ENCODE peak calls at places on chromosomes 16 and 17, in ten cellular contexts. V is osteocyte; J is CD8-positive, alpha-beta T cell; F is uterus; U is mammary epithelial cell; X is endothelial cell; M is endodermal cell; T is A549; H is MM.1S; R is stomach. Q is an unnamed sample.

GRCh38 chr17:44222112-44222869 is 2.8 kb upstream of the UBTF start:
- DNase-seq in H (peak), M (peak), J (no peak), X (peak), V (peak), U (peak), T (peak), R (peak), F (peak), Q (peak)

GRCh38 chr17:6711081-6711674 is 2.0 kb downstream of the SLC13A5 start:
- DNase-seq in T (no peak), H (no peak), U (no peak), V (peak), R (peak), F (no peak), J (no peak), M (peak), X (no peak), Q (peak)

GRCh38 chr17:7552621-7553051 is 3.8 kb downstream of the TNFSF12 start:
- DNase-seq in X (no peak), V (no peak), F (no peak), J (no peak), H (peak), M (no peak), U (no peak), R (no peak), T (no peak), Q (no peak)

GRCh38 chr16:84552135-84552534 is 47.7 kb upstream of the MEAK7 start:
- DNase-seq in T (no peak), F (no peak), J (no peak), X (no peak), R (no peak), M (no peak), V (no peak), H (no peak), U (peak), Q (no peak)

GRCh38 chr16:11321662-11322061 is 23.6 kb upstream of the RMI2 start:
- DNase-seq in U (no peak), F (no peak), R (no peak), H (no peak), T (no peak), J (no peak), X (no peak), M (no peak), V (no peak), Q (no peak)

GRCh38 chr16:81755915-81756644 is 23.0 kb upstream of the PLCG2 start:
- DNase-seq in V (no peak), U (no peak), J (no peak), X (peak), F (peak), H (no peak), T (no peak), M (no peak), R (no peak), Q (no peak)

GRCh38 chr16:65702707-65703402 is 581.0 kb upstream of the CDH11 start:
- DNase-seq in T (no peak), R (no peak), F (no peak), V (no peak), U (no peak), M (no peak), J (no peak), X (no peak), H (no peak), Q (no peak)

GRCh38 chr17:76442341-76443338 is 10.3 kb downstream of the UBE2O start:
- DNase-seq in M (peak), V (no peak), T (no peak), J (no peak), F (no peak), H (no peak), R (no peak), X (no peak), U (no peak), Q (no peak)

GRCh38 chr17:77002103-77003045 is 134.2 kb downstream of the MGAT5B start:
- DNase-seq in J (no peak), X (no peak), R (no peak), H (no peak), V (no peak), T (peak), U (peak), M (peak), F (no peak), Q (peak)

GRCh38 chr17:73203135-73203787 is 10.4 kb downstream of the COG1 start:
- DNase-seq in R (peak), F (peak), V (no peak), M (no peak), H (no peak), X (no peak), J (no peak), U (no peak), T (no peak), Q (no peak)

GRCh38 chr17:57915532-57915931 is 39.7 kb downstream of the CUEDC1 start:
- DNase-seq in U (no peak), R (no peak), T (no peak), M (peak), X (no peak), F (no peak), V (no peak), H (no peak), J (no peak), Q (no peak)

GRCh38 chr17:869067-869466 is 86.9 kb downstream of the MRM3 start:
- DNase-seq in H (no peak), F (peak), M (no peak), T (no peak), R (peak), U (no peak), X (no peak), J (no peak), V (no peak), Q (no peak)

GRCh38 chr16:86338403-86339115 is 171.8 kb upstream of the FOXF1 start:
- DNase-seq in F (no peak), J (no peak), M (no peak), H (no peak), X (no peak), U (no peak), R (no peak), V (no peak), T (no peak), Q (no peak)

GRCh38 chr16:49701867-49702494 is 153.9 kb downstream of the ZNF423 start:
- DNase-seq in R (no peak), X (no peak), U (no peak), H (no peak), F (peak), T (no peak), J (no peak), M (peak), V (no peak), Q (no peak)

GRCh38 chr17:37094391-37094790 is 145.6 kb downstream of the AATF start:
- DNase-seq in M (no peak), V (no peak), F (no peak), U (no peak), J (no peak), T (no peak), X (no peak), H (no peak), R (no peak), Q (no peak)

GRCh38 chr17:40542562-40543411 is 22.5 kb downstream of the CCR7 start:
- DNase-seq in X (no peak), M (peak), F (peak), U (peak), H (no peak), R (peak), T (peak), V (peak), J (no peak), Q (peak)

GRCh38 chr16:66895999-66896398 is 15.7 kb downstream of the PDP2 start:
- DNase-seq in M (no peak), U (peak), J (no peak), V (no peak), F (no peak), H (no peak), X (no peak), R (no peak), T (no peak), Q (no peak)

GRCh38 chr17:64123114-64123513 is 6.8 kb downstream of the ERN1 start:
- DNase-seq in H (no peak), R (no peak), X (no peak), F (no peak), T (no peak), J (no peak), M (peak), V (no peak), U (no peak), Q (no peak)

GRCh38 chr16:68470461-68471150 is 22.3 kb upstream of the SMPD3 start:
- DNase-seq in T (no peak), F (no peak), R (no peak), M (peak), J (no peak), X (no peak), V (no peak), U (no peak), H (peak), Q (no peak)

GRCh38 chr16:87468550-87468949 is 24.3 kb downstream of the ZCCHC14 start:
- DNase-seq in V (no peak), H (no peak), R (no peak), U (no peak), X (no peak), M (no peak), J (no peak), T (no peak), F (no peak), Q (no peak)

GRCh38 chr17:80773243-80773991 is 218.2 kb upstream of the CHMP6 start:
- DNase-seq in J (no peak), F (peak), R (no peak), T (no peak), V (no peak), U (no peak), M (peak), H (no peak), X (no peak), Q (no peak)

GRCh38 chr17:80272366-80272765 is 11.7 kb downstream of the RNF213 start:
- DNase-seq in R (no peak), F (no peak), X (no peak), H (no peak), M (no peak), V (no peak), T (no peak), U (no peak), J (no peak), Q (no peak)

GRCh38 chr16:1691276-1691675 is 13.2 kb downstream of the JPT2 start:
- DNase-seq in T (no peak), H (no peak), M (no peak), V (no peak), U (peak), F (no peak), X (no peak), J (no peak), R (no peak), Q (peak)

GRCh38 chr16:75506567-75506966 is 11.3 kb upstream of the CHST6 start:
- DNase-seq in H (no peak), J (no peak), T (peak), X (no peak), M (no peak), F (no peak), R (no peak), V (no peak), U (peak), Q (peak)

GRCh38 chr17:50758524-50758923 is 8.8 kb downstream of the ANKRD40CL start:
- DNase-seq in M (peak), J (no peak), R (no peak), X (no peak), V (no peak), F (no peak), U (no peak), H (no peak), T (no peak), Q (no peak)

GRCh38 chr17:61997649-61998048 is 67.4 kb downstream of the MED13 start:
- DNase-seq in T (no peak), J (no peak), X (no peak), R (no peak), F (no peak), U (peak), V (no peak), H (no peak), M (no peak), Q (peak)

GRCh38 chr16:9331503-9331902 is 240.1 kb downstream of the HAPSTR1 start:
- DNase-seq in U (no peak), T (no peak), M (no peak), H (no peak), F (no peak), X (no peak), R (no peak), V (no peak), J (no peak), Q (no peak)

GRCh38 chr16:85033153-85033552 is 5.6 kb downstream of the KIAA0513 start:
- DNase-seq in J (no peak), H (no peak), X (no peak), M (peak), U (no peak), R (no peak), V (no peak), F (no peak), T (no peak), Q (no peak)

GRCh38 chr17:31431795-31432658 is 40.6 kb downstream of the RAB11FIP4 start:
- DNase-seq in U (no peak), M (peak), T (no peak), V (no peak), J (no peak), X (no peak), H (no peak), F (no peak), R (no peak), Q (no peak)

GRCh38 chr17:30357476-30357875 is 21.3 kb upstream of the CPD start:
- DNase-seq in U (no peak), R (no peak), V (no peak), F (no peak), M (no peak), X (no peak), T (no peak), H (no peak), J (no peak), Q (no peak)

GRCh38 chr17:50611639-50612038 is 23.0 kb upstream of the ABCC3 start:
- DNase-seq in R (no peak), F (no peak), J (no peak), X (no peak), V (no peak), U (no peak), H (no peak), T (no peak), M (no peak), Q (no peak)

GRCh38 chr17:7018331-7018964 is 4.4 kb upstream of the BCL6B start:
- DNase-seq in X (no peak), T (no peak), R (no peak), U (no peak), J (no peak), H (no peak), M (peak), V (no peak), F (peak), Q (no peak)

GRCh38 chr17:38579934-38580333 is 25.8 kb downstream of the SRCIN1 start:
- DNase-seq in H (peak), U (peak), F (peak), V (no peak), T (peak), R (peak), J (no peak), X (peak), M (peak), Q (peak)
- TF ChIP-seq CTCF in H (peak), U (peak), F (no peak), V (peak), T (peak), R (no peak), J (no peak), X (no peak), M (peak), Q (peak)

DNA sequence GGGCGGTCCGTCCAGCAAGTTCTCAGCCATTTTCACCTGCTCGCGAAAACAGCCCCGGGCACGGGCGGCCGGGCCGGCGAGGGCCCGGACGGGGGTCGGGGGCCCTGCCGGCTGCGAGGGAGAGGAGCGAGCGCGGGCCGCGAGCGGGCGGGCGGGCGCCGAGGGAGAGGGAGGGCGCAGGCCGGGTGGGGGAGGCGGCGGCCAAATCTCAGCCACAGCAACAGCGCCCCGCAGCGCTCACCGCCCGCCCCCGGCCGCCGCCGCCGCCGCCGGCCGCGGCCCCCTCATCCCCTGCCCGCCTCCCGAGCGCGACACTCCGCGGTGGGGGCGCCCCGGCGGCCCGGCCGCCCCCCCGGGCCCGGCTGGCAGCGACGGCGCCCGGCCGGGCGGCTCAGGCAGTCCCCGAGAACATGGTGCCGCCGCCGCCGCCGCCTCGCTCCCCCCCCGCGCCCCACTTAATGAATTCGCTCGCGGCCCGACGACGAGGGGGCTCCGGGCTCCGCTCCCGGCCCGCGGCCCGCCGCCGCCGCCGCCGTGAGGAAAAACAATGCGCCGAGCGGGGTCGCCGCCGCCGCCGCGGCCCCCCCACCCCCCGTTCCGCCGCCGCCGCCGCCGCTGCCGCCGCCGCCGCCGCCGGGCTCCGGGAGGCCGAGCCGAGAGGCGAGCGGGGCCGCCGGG is 487 bp downstream of the CREBBP start:
- DNase-seq in J (peak), M (peak), F (peak), T (peak), U (peak), R (peak), V (peak), H (peak), X (peak), Q (peak)
- TF ChIP-seq CTCF in J (no peak), M (no peak), F (peak), T (peak), U (no peak), R (no peak), V (peak), H (no peak), X (no peak), Q (peak)

DNA sequence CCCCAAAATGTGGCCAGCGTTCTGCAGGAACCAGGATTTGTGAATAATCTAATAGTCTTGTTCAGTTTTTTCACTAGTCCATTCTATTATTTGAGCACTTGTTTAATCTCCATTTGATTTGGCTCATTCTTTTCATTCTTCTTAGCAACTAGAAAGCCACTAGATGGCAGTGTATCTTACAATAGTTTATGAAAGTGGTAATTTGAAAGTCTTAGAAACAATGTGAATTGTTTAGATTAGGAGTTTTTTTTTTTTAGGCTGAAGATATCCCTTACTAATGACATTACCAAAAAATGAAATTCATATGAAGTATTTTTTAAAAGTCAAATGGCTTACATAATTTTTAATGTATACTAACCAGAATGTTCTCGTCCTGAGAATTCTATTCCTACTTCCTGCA is 6.7 kb downstream of the ERI2 start:
- DNase-seq in X (no peak), V (no peak), H (peak), U (no peak), M (no peak), F (no peak), R (no peak), J (no peak), T (no peak), Q (peak)
- TF ChIP-seq CTCF in X (no peak), V (peak), H (peak), U (peak), M (peak), F (peak), R (peak), J (peak), T (peak), Q (peak)

GRCh38 chr16:78957328-78958100 is 643.0 kb downstream of the MAF start:
- DNase-seq in M (no peak), T (no peak), U (no peak), R (no peak), J (no peak), H (peak), F (no peak), X (no peak), V (no peak), Q (no peak)
- TF ChIP-seq CTCF in M (no peak), T (no peak), U (no peak), R (no peak), J (no peak), H (no peak), F (no peak), X (no peak), V (no peak), Q (no peak)

GRCh38 chr17:54544239-54544638 is 356.4 kb upstream of the TOM1L1 start:
- DNase-seq in U (no peak), R (no peak), T (no peak), J (no peak), X (peak), V (no peak), F (no peak), H (no peak), M (peak), Q (no peak)
- TF ChIP-seq CTCF in U (no peak), R (no peak), T (no peak), J (no peak), X (no peak), V (no peak), F (no peak), H (no peak), M (peak), Q (no peak)

DNA sequence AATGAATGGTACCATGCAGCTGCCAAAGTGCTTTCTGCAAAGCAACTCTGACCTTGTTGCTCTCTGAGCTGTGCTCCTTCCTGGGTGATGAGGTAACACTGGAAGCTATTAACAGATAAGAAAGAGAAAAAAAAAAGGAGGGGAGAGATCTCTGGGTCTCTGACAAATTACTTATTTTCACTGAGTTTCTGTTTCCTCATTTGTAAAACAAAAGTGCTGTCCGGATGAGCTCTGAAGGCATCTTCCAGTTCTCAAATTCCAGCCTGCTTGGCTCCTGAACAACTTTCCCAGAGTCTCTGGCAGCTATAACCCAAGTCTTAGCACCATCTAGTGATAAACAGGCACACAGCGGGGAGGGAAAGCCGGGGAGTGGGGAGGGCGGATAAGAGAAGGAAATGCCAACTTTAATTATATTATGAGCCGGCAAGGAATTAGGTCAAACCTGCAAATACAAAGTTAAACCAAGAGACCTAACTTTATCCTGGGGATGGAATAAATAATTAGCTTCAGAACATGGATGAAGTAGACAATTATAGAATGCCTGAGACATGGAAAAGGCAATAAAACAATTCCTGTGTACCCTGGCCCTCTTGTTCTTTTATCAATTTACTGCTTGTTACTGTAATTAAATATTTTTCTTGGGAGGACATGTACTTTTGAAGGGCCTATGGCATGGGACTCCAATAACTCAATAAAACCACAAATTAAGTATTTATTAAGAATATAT is 61.3 kb upstream of the KIFC3 start:
- DNase-seq in H (peak), U (peak), V (peak), J (no peak), R (peak), T (peak), M (peak), X (peak), F (peak), Q (peak)
- TF ChIP-seq CTCF in H (peak), U (peak), V (peak), J (no peak), R (peak), T (peak), M (peak), X (no peak), F (peak), Q (peak)